ENCODE peak calls at places on chromosomes 4 and X, in seven cellular contexts. One of them, this sample, is unnamed. For H3K36me3, the result is how much of the 10 kb centered on the place peaks cover.

GRCh38 chr4:59925290-59925689 is 1274.8 kb upstream of the ADGRL3 start:
- DNase-seq in tibial nerve: no peak
- DNase-seq in heart left ventricle: no peak
- DNase-seq in vagina: no peak
- DNase-seq in transverse colon: no peak
- DNase-seq in Peyer's patch: no peak
- DNase-seq in sigmoid colon: no peak
- DNase-seq in this sample: no peak

GRCh38 chr4:27684501-27685077 is 823.9 kb downstream of the STIM2 start:
- DNase-seq in tibial nerve: peak
- DNase-seq in Peyer's patch: peak
- DNase-seq in heart left ventricle: peak
- DNase-seq in sigmoid colon: peak
- DNase-seq in transverse colon: peak
- DNase-seq in vagina: no peak
- DNase-seq in this sample: peak

GRCh38 chr4:185867770-185868169 is 55.8 kb upstream of the SORBS2 start:
- DNase-seq in Peyer's patch: no peak
- DNase-seq in transverse colon: no peak
- DNase-seq in vagina: no peak
- DNase-seq in heart left ventricle: no peak
- DNase-seq in sigmoid colon: no peak
- DNase-seq in tibial nerve: no peak
- DNase-seq in this sample: no peak

GRCh38 chr4:142354794-142355416 is 491.2 kb downstream of the INPP4B start:
- DNase-seq in vagina: no peak
- DNase-seq in Peyer's patch: no peak
- DNase-seq in tibial nerve: no peak
- DNase-seq in sigmoid colon: no peak
- DNase-seq in transverse colon: no peak
- DNase-seq in heart left ventricle: no peak
- DNase-seq in this sample: no peak

GRCh38 chrX:45011131-45011530 is 138.1 kb downstream of the KDM6A start:
- DNase-seq in Peyer's patch: no peak
- DNase-seq in sigmoid colon: no peak
- DNase-seq in vagina: no peak
- DNase-seq in tibial nerve: no peak
- DNase-seq in transverse colon: no peak
- DNase-seq in heart left ventricle: no peak
- DNase-seq in this sample: no peak

GRCh38 chr4:2941138-2942036 is 21.8 kb downstream of the NOP14 start:
- DNase-seq in heart left ventricle: no peak
- DNase-seq in Peyer's patch: peak
- DNase-seq in transverse colon: peak
- DNase-seq in sigmoid colon: no peak
- DNase-seq in tibial nerve: no peak
- DNase-seq in vagina: no peak
- DNase-seq in this sample: no peak

GRCh38 chr4:688695-689497 is at the start of gene SLC49A3:
- DNase-seq in tibial nerve: no peak
- DNase-seq in sigmoid colon: peak
- DNase-seq in heart left ventricle: peak
- DNase-seq in vagina: no peak
- DNase-seq in Peyer's patch: peak
- DNase-seq in transverse colon: peak
- DNase-seq in this sample: no peak

GRCh38 chrX:103376118-103376978 is at the start of gene BEX3:
- DNase-seq in transverse colon: peak
- DNase-seq in vagina: no peak
- DNase-seq in heart left ventricle: peak
- DNase-seq in tibial nerve: peak
- DNase-seq in sigmoid colon: peak
- DNase-seq in Peyer's patch: peak
- DNase-seq in this sample: peak

GRCh38 chr4:128220286-128221235 is 67.1 kb downstream of the PGRMC2 start:
- DNase-seq in heart left ventricle: no peak
- DNase-seq in tibial nerve: no peak
- DNase-seq in vagina: no peak
- DNase-seq in Peyer's patch: no peak
- DNase-seq in sigmoid colon: no peak
- DNase-seq in transverse colon: no peak
- DNase-seq in this sample: no peak

GRCh38 chr4:12595986-12596385 is 888.2 kb downstream of the RAB28 start:
- DNase-seq in tibial nerve: no peak
- DNase-seq in Peyer's patch: no peak
- DNase-seq in heart left ventricle: no peak
- DNase-seq in vagina: no peak
- DNase-seq in transverse colon: no peak
- DNase-seq in sigmoid colon: no peak
- DNase-seq in this sample: no peak

GRCh38 chr4:65668201-65669007 is 1.9 kb downstream of the EPHA5 start:
- DNase-seq in sigmoid colon: peak
- DNase-seq in tibial nerve: no peak
- DNase-seq in heart left ventricle: no peak
- DNase-seq in Peyer's patch: no peak
- DNase-seq in transverse colon: no peak
- DNase-seq in vagina: no peak
- DNase-seq in this sample: peak

GRCh38 chrX:12890467-12890866 is 16.0 kb upstream of the TLR8 start:
- DNase-seq in tibial nerve: no peak
- DNase-seq in vagina: no peak
- DNase-seq in transverse colon: no peak
- DNase-seq in sigmoid colon: no peak
- DNase-seq in Peyer's patch: no peak
- DNase-seq in heart left ventricle: no peak
- DNase-seq in this sample: no peak

GRCh38 chrX:154022716-154023115 is 3.0 kb upstream of the IRAK1 start:
- DNase-seq in vagina: no peak
- DNase-seq in Peyer's patch: no peak
- DNase-seq in sigmoid colon: no peak
- DNase-seq in transverse colon: no peak
- DNase-seq in heart left ventricle: no peak
- DNase-seq in tibial nerve: no peak
- DNase-seq in this sample: no peak

GRCh38 chrX:154025230-154025629 is 5.5 kb upstream of the IRAK1 start:
- DNase-seq in Peyer's patch: no peak
- DNase-seq in tibial nerve: no peak
- DNase-seq in heart left ventricle: no peak
- DNase-seq in sigmoid colon: peak
- DNase-seq in transverse colon: no peak
- DNase-seq in vagina: no peak
- DNase-seq in this sample: no peak

GRCh38 chrX:154022108-154022507 is 2.4 kb upstream of the IRAK1 start:
- DNase-seq in sigmoid colon: no peak
- DNase-seq in vagina: no peak
- DNase-seq in heart left ventricle: no peak
- DNase-seq in transverse colon: no peak
- DNase-seq in tibial nerve: no peak
- DNase-seq in Peyer's patch: no peak
- DNase-seq in this sample: no peak

GRCh38 chrX:154024271-154024670 is 4.6 kb upstream of the IRAK1 start:
- DNase-seq in transverse colon: no peak
- DNase-seq in Peyer's patch: no peak
- DNase-seq in sigmoid colon: peak
- DNase-seq in tibial nerve: no peak
- DNase-seq in vagina: no peak
- DNase-seq in heart left ventricle: no peak
- DNase-seq in this sample: no peak

GRCh38 chrX:154023276-154024000 is 3.7 kb upstream of the IRAK1 start:
- DNase-seq in transverse colon: no peak
- DNase-seq in Peyer's patch: no peak
- DNase-seq in tibial nerve: no peak
- DNase-seq in heart left ventricle: no peak
- DNase-seq in vagina: no peak
- DNase-seq in sigmoid colon: peak
- DNase-seq in this sample: no peak
- TF ChIP-seq POLR2A in transverse colon: no peak
- TF ChIP-seq POLR2A in Peyer's patch: no peak
- TF ChIP-seq POLR2A in tibial nerve: no peak
- TF ChIP-seq POLR2A in heart left ventricle: no peak
- TF ChIP-seq POLR2A in vagina: no peak
- TF ChIP-seq POLR2A in sigmoid colon: no peak
- TF ChIP-seq POLR2A in this sample: no peak

GRCh38 chr4:71230613-71231012 is 108.2 kb upstream of the SLC4A4 start:
- DNase-seq in tibial nerve: no peak
- DNase-seq in heart left ventricle: no peak
- DNase-seq in transverse colon: no peak
- DNase-seq in vagina: no peak
- DNase-seq in Peyer's patch: no peak
- DNase-seq in sigmoid colon: no peak
- DNase-seq in this sample: no peak
- H3K27ac ChIP-seq in tibial nerve: no peak
- H3K27ac ChIP-seq in heart left ventricle: peak
- H3K27ac ChIP-seq in transverse colon: peak
- H3K27ac ChIP-seq in vagina: no peak
- H3K27ac ChIP-seq in Peyer's patch: peak
- H3K27ac ChIP-seq in sigmoid colon: peak
- H3K27ac ChIP-seq in this sample: peak

GRCh38 chrX:154366666-154367055 is 7.8 kb downstream of the FLNA start:
- DNase-seq in transverse colon: no peak
- DNase-seq in vagina: no peak
- DNase-seq in tibial nerve: no peak
- DNase-seq in Peyer's patch: no peak
- DNase-seq in heart left ventricle: peak
- DNase-seq in sigmoid colon: no peak
- DNase-seq in this sample: no peak
- H3K36me3 ChIP-seq in transverse colon: under half
- H3K36me3 ChIP-seq in vagina: under half
- H3K36me3 ChIP-seq in tibial nerve: half or more
- H3K36me3 ChIP-seq in Peyer's patch: under half
- H3K36me3 ChIP-seq in heart left ventricle: under half
- H3K36me3 ChIP-seq in sigmoid colon: half or more
- H3K36me3 ChIP-seq in this sample: under half

GRCh38 chrX:100829730-100830129 is 9.5 kb downstream of the CSTF2 start:
- DNase-seq in tibial nerve: no peak
- DNase-seq in heart left ventricle: no peak
- DNase-seq in vagina: no peak
- DNase-seq in sigmoid colon: no peak
- DNase-seq in Peyer's patch: no peak
- DNase-seq in transverse colon: no peak
- DNase-seq in this sample: no peak
- TF ChIP-seq POLR2A in tibial nerve: no peak
- TF ChIP-seq POLR2A in heart left ventricle: no peak
- TF ChIP-seq POLR2A in vagina: no peak
- TF ChIP-seq POLR2A in sigmoid colon: no peak
- TF ChIP-seq POLR2A in Peyer's patch: no peak
- TF ChIP-seq POLR2A in transverse colon: no peak
- TF ChIP-seq POLR2A in this sample: no peak

GRCh38 chr4:123892997-123893745 is 496.6 kb downstream of the SPRY1 start:
- DNase-seq in tibial nerve: no peak
- DNase-seq in Peyer's patch: no peak
- DNase-seq in heart left ventricle: no peak
- DNase-seq in sigmoid colon: no peak
- DNase-seq in transverse colon: no peak
- DNase-seq in vagina: no peak
- DNase-seq in this sample: no peak

GRCh38 chr4:123893746-123894095 is 497.1 kb downstream of the SPRY1 start:
- DNase-seq in heart left ventricle: no peak
- DNase-seq in sigmoid colon: no peak
- DNase-seq in Peyer's patch: no peak
- DNase-seq in vagina: no peak
- DNase-seq in transverse colon: no peak
- DNase-seq in tibial nerve: no peak
- DNase-seq in this sample: no peak

GRCh38 chr4:123892368-123892961 is 495.9 kb downstream of the SPRY1 start:
- DNase-seq in sigmoid colon: no peak
- DNase-seq in Peyer's patch: no peak
- DNase-seq in transverse colon: no peak
- DNase-seq in heart left ventricle: no peak
- DNase-seq in vagina: no peak
- DNase-seq in tibial nerve: no peak
- DNase-seq in this sample: no peak

GRCh38 chr4:123890889-123891288 is 494.3 kb downstream of the SPRY1 start:
- DNase-seq in vagina: no peak
- DNase-seq in heart left ventricle: no peak
- DNase-seq in sigmoid colon: no peak
- DNase-seq in transverse colon: no peak
- DNase-seq in tibial nerve: no peak
- DNase-seq in Peyer's patch: no peak
- DNase-seq in this sample: no peak

DNA sequence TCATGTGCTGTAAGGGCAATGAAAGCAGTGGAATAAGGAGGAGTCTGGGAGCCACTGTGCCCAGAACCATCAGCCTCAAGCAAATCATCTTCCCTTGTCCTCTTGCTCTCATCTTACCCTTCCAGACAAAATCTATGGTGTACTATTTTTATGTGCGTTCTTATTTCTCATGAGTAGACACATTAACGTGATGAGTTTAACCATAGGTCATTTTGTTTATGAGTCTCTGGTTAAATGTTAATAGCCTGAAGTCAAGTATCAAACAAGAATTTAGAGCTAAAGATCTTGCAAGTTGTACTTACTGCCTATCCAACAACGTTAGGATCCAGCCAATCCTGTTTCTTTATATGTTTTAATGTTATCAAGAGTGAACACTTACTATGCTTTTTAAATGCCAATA is 495.3 kb downstream of the SPRY1 start:
- DNase-seq in tibial nerve: no peak
- DNase-seq in Peyer's patch: no peak
- DNase-seq in vagina: no peak
- DNase-seq in sigmoid colon: no peak
- DNase-seq in heart left ventricle: no peak
- DNase-seq in transverse colon: no peak
- DNase-seq in this sample: no peak
- H3K27ac ChIP-seq in tibial nerve: no peak
- H3K27ac ChIP-seq in Peyer's patch: no peak
- H3K27ac ChIP-seq in vagina: no peak
- H3K27ac ChIP-seq in sigmoid colon: no peak
- H3K27ac ChIP-seq in heart left ventricle: peak
- H3K27ac ChIP-seq in transverse colon: no peak
- H3K27ac ChIP-seq in this sample: no peak

GRCh38 chr4:6943012-6943869 is 33.6 kb downstream of the TBC1D14 start:
- DNase-seq in tibial nerve: no peak
- DNase-seq in heart left ventricle: no peak
- DNase-seq in transverse colon: peak
- DNase-seq in vagina: no peak
- DNase-seq in Peyer's patch: peak
- DNase-seq in sigmoid colon: no peak
- DNase-seq in this sample: no peak
- H3K36me3 ChIP-seq in tibial nerve: under half
- H3K36me3 ChIP-seq in heart left ventricle: under half
- H3K36me3 ChIP-seq in transverse colon: under half
- H3K36me3 ChIP-seq in vagina: under half
- H3K36me3 ChIP-seq in Peyer's patch: under half
- H3K36me3 ChIP-seq in sigmoid colon: under half
- H3K36me3 ChIP-seq in this sample: under half

GRCh38 chrX:40368611-40369061 is 212.1 kb upstream of the ATP6AP2 start:
- DNase-seq in tibial nerve: no peak
- DNase-seq in heart left ventricle: no peak
- DNase-seq in sigmoid colon: no peak
- DNase-seq in Peyer's patch: no peak
- DNase-seq in transverse colon: no peak
- DNase-seq in vagina: no peak
- DNase-seq in this sample: no peak
- TF ChIP-seq POLR2A in tibial nerve: no peak
- TF ChIP-seq POLR2A in heart left ventricle: no peak
- TF ChIP-seq POLR2A in sigmoid colon: no peak
- TF ChIP-seq POLR2A in Peyer's patch: no peak
- TF ChIP-seq POLR2A in transverse colon: no peak
- TF ChIP-seq POLR2A in vagina: no peak
- TF ChIP-seq POLR2A in this sample: no peak

GRCh38 chr4:43766648-43767047 is 682.0 kb downstream of the KCTD8 start:
- DNase-seq in Peyer's patch: no peak
- DNase-seq in sigmoid colon: no peak
- DNase-seq in vagina: no peak
- DNase-seq in transverse colon: no peak
- DNase-seq in heart left ventricle: no peak
- DNase-seq in tibial nerve: no peak
- DNase-seq in this sample: no peak
- H3K27ac ChIP-seq in Peyer's patch: no peak
- H3K27ac ChIP-seq in sigmoid colon: no peak
- H3K27ac ChIP-seq in vagina: no peak
- H3K27ac ChIP-seq in transverse colon: no peak
- H3K27ac ChIP-seq in heart left ventricle: no peak
- H3K27ac ChIP-seq in tibial nerve: no peak
- H3K27ac ChIP-seq in this sample: no peak

This sample was measured in body of pancreas.